ENCODE peak calls at places on chromosomes 5 and 9, in seven cellular contexts. M, U, A, D, I, K and P are unnamed samples.

GRCh38 chr5:110054240-110054639 is 364.5 kb downstream of the MAN2A1 start:
- DNase-seq in A (peak), I (peak), M (no peak), D (peak), K (peak), U (peak), P (peak)

GRCh38 chr5:4533457-4534105 is 606.5 kb upstream of the ADAMTS16 start:
- DNase-seq in I (no peak), M (no peak), K (no peak), D (no peak), A (no peak), U (no peak), P (peak)

GRCh38 chr9:36995927-36996471 is 38.1 kb downstream of the PAX5 start:
- DNase-seq in D (peak), U (no peak), M (peak), A (peak), K (peak), I (peak), P (peak)

GRCh38 chr9:129221233-129221632 is 43.2 kb upstream of the IER5L start:
- DNase-seq in I (no peak), K (no peak), M (no peak), A (no peak), D (no peak), U (no peak), P (peak)

GRCh38 chr5:73280821-73281746 is 108.1 kb downstream of the TMEM174 start:
- DNase-seq in U (no peak), K (no peak), I (no peak), A (peak), M (no peak), D (peak), P (no peak)

GRCh38 chr9:94980947-94981632 is 254.6 kb downstream of the AOPEP start:
- DNase-seq in M (no peak), D (no peak), I (no peak), A (no peak), K (no peak), U (no peak), P (no peak)

GRCh38 chr5:137260820-137261541 is 238.1 kb downstream of the SPOCK1 start:
- DNase-seq in M (no peak), U (no peak), A (no peak), I (no peak), K (no peak), D (no peak), P (no peak)

GRCh38 chr9:79807966-79808365 is 236.2 kb downstream of the TLE4 start:
- DNase-seq in K (no peak), M (no peak), U (no peak), I (no peak), A (no peak), D (no peak), P (no peak)

GRCh38 chr9:33350310-33350709 is 52.1 kb downstream of the AQP7 start:
- DNase-seq in K (no peak), D (peak), M (peak), A (no peak), I (no peak), U (no peak), P (no peak)

GRCh38 chr9:33453286-33453882 is 6.0 kb upstream of the AQP3 start:
- DNase-seq in I (no peak), A (no peak), U (no peak), K (no peak), M (no peak), D (no peak), P (peak)

GRCh38 chr5:32538031-32538547 is 47.3 kb upstream of the SUB1 start:
- DNase-seq in U (peak), A (no peak), M (no peak), K (no peak), D (no peak), I (no peak), P (peak)

GRCh38 chr9:27118916-27119315 is 9.9 kb downstream of the TEK start:
- DNase-seq in K (no peak), U (no peak), D (peak), I (no peak), A (no peak), M (no peak), P (no peak)

GRCh38 chr9:14326264-14326826 is 12.4 kb upstream of the NFIB start:
- DNase-seq in D (peak), K (no peak), U (no peak), I (no peak), M (no peak), A (no peak), P (peak)

GRCh38 chr5:16615737-16616535 is 861 bp downstream of the RETREG1 start:
- DNase-seq in A (no peak), M (no peak), I (no peak), D (no peak), U (no peak), K (no peak), P (no peak)

GRCh38 chr5:60457256-60457655 is 242.7 kb downstream of the DEPDC1B start:
- DNase-seq in K (no peak), A (no peak), D (peak), U (no peak), I (no peak), M (no peak), P (no peak)

GRCh38 chr5:172339264-172340180 is 56.0 kb upstream of the UBTD2 start:
- DNase-seq in A (no peak), D (no peak), I (no peak), K (no peak), U (no peak), M (no peak), P (no peak)

GRCh38 chr9:77161966-77162365 is 15.4 kb upstream of the VPS13A start:
- DNase-seq in I (no peak), A (no peak), M (no peak), K (no peak), U (no peak), D (no peak), P (no peak)

GRCh38 chr5:132363431-132364112 is 5.9 kb upstream of the SLC22A5 start:
- DNase-seq in K (no peak), U (no peak), I (peak), A (peak), D (peak), M (peak), P (no peak)

GRCh38 chr5:10140195-10140973 is 109.3 kb downstream of the ATPSCKMT start:
- DNase-seq in K (peak), A (peak), U (no peak), M (peak), I (peak), D (no peak), P (peak)

GRCh38 chr9:135879619-135880018 is 27.7 kb downstream of the CAMSAP1 start:
- DNase-seq in A (no peak), M (no peak), K (no peak), U (no peak), I (no peak), D (no peak), P (no peak)

GRCh38 chr5:122311888-122312669 is at the start of gene SNCAIP:
- DNase-seq in I (peak), U (no peak), A (no peak), M (peak), K (no peak), D (peak), P (peak)

GRCh38 chr5:57004800-57005199 is 52.9 kb upstream of the MIER3 start:
- DNase-seq in K (peak), D (no peak), U (no peak), A (no peak), M (peak), I (no peak), P (no peak)

GRCh38 chr5:60586307-60586901 is 113.6 kb downstream of the DEPDC1B start:
- DNase-seq in M (no peak), A (peak), U (no peak), K (peak), I (no peak), D (peak), P (peak)

GRCh38 chr9:114034176-114034575 is 43.9 kb downstream of the AMBP start:
- DNase-seq in M (no peak), I (no peak), K (no peak), U (no peak), A (no peak), D (no peak), P (no peak)

GRCh38 chr5:90548069-90548593 is 10.5 kb upstream of the ADGRV1 start:
- DNase-seq in A (peak), I (peak), D (no peak), K (peak), U (no peak), M (peak), P (peak)

GRCh38 chr9:131645078-131645776 is 94.6 kb downstream of the RAPGEF1 start:
- DNase-seq in K (no peak), A (no peak), I (no peak), U (no peak), D (no peak), M (no peak), P (peak)

GRCh38 chr9:133897675-133898074 is 94.4 kb downstream of the VAV2 start:
- DNase-seq in M (no peak), U (no peak), K (no peak), A (no peak), I (no peak), D (no peak), P (no peak)

GRCh38 chr9:107465467-107466451 is 23.8 kb downstream of the KLF4 start:
- DNase-seq in A (no peak), M (peak), K (no peak), D (peak), U (no peak), I (peak), P (peak)

GRCh38 chr9:110623462-110624025 is 44.0 kb upstream of the SVEP1 start:
- DNase-seq in M (peak), U (peak), I (peak), D (peak), K (peak), A (peak), P (peak)

GRCh38 chr9:89436963-89437625 is 60.8 kb downstream of the SEMA4D start:
- DNase-seq in I (no peak), M (no peak), D (no peak), K (no peak), A (no peak), U (no peak), P (peak)

GRCh38 chr5:143968071-143968878 is 156.3 kb downstream of the HMHB1 start:
- DNase-seq in K (peak), D (peak), U (peak), M (peak), I (no peak), A (peak), P (peak)

GRCh38 chr5:53991942-53992341 is 318.4 kb downstream of the ARL15 start:
- DNase-seq in A (no peak), D (peak), I (peak), U (peak), M (no peak), K (no peak), P (peak)
- TF ChIP-seq MAX in A (no peak), D (no peak), I (no peak), U (no peak), M (no peak), K (no peak), P (no peak)

GRCh38 chr5:179795863-179796833 is 2.4 kb downstream of the LTC4S start:
- DNase-seq in M (no peak), U (peak), K (peak), D (peak), I (no peak), A (no peak), P (peak)
- TF ChIP-seq POLR2A in M (peak), U (peak), K (no peak), D (peak), I (no peak), A (peak), P (no peak)

GRCh38 chr9:92276223-92277007 is 17.1 kb downstream of the IARS1 start:
- DNase-seq in K (no peak), I (no peak), A (no peak), M (no peak), D (no peak), U (no peak), P (peak)
- TF ChIP-seq MAX in K (no peak), I (no peak), A (no peak), M (no peak), D (no peak), U (no peak), P (no peak)

DNA sequence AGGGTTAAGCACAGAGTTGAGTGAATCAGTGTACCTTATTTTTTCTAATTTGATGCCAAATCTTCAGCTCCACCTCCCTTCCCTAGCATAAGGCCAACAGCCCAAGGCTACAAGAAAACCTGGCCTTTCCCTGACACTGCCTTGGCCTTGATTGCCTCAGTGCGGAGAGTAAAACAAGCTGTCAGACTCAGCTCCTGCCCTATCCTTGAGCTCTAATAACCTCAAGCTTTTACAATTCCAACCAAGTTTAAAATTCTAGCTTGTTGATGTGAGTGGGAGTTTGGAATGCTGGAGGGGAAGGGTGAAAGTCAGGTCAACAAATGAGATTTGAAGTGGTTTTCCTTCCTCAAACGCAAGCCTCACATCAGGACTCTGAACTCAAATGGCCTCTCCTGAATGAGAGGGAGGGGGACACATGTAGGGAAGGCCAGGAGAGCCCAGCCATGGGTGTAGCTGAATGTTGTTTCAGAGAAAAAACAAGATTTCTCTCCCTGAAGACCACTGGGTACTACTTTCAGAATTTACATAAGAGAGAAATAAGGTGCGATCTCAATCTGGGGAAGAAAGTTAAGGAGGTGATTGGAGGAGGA is 196.9 kb upstream of the VLDLR start:
- DNase-seq in U (no peak), M (no peak), D (no peak), K (no peak), A (no peak), I (no peak), P (no peak)
- TF ChIP-seq POLR2A in U (no peak), M (no peak), D (no peak), K (no peak), A (no peak), I (no peak), P (no peak)

DNA sequence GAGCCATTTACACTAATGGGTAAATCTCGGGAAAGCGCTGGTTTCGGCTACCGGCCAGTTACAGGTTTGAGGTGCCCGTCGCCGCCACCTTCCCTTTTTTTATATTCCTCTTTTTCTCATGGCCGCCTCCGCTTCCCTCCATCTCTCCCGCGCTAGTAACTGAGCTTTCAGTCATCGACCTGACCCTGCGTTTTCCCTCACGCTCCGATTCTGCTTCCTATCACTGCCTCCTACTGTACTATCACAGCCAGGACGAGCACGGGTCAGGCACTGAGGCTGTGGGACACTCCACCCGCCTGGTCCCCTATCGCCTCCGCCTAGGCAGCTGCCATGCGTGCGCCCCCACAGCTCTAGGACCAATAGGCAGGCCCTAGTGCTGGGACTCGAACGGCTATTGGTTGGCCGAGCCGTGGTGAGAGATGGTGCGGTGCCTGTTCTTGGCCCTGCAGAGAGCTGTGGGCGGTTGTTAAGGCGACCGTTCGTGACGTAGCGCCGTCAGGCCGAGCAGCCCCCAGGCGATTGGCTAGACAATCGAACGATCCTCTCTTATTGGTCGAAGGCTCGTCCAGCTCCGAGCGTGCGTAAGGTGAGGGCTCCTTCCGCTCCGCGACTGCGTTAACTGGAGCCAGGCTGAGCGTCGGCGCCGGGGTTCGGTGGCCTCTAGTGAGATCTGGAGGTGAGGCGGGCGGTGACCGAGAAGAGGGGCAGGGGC is at the start of gene HMGCR:
- DNase-seq in D (peak), A (peak), U (peak), I (peak), K (peak), M (peak), P (peak)
- TF ChIP-seq MAX in D (peak), A (peak), U (peak), I (peak), K (peak), M (peak), P (peak)

DNA sequence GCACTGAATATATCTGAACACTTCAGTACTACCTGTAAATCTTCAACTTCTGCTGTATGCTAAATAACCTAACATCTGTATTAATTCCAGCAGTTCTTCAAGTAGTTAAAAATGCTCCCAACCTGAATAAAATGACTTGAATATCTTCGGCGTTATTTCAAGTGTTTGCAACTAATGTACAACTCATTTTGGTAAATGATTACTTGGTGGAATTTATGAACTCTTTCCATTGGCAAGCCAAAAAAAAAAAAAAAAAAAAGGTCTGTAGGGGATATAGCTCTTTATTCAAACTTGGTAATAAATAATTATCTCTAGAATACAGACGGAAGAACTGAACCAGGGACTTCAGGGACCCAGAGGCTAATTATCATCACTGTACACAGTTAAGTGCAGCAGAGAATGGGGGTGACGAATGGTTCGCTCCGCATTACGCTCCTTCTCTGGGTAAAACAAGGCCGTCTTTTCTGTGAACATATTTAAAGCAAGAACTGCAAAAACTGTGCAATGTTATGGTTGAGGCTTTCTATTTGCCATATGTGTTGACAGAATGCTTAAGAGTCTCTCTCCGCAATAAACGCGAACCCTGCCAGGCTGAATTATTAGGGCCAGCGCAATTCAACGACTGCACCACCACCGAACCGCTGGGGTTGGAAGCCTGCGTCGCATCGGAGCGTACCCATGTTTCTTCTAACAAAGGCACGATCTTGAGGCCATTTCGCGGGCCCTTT is 1.8 kb upstream of the ERBIN start:
- DNase-seq in K (peak), I (peak), A (no peak), M (no peak), U (no peak), D (peak), P (no peak)
- TF ChIP-seq POLR2A in K (no peak), I (peak), A (no peak), M (no peak), U (no peak), D (no peak), P (no peak)